ENCODE peak calls at places on chromosomes 7 and 10, in four cellular contexts. One of them, this sample, is unnamed.

GRCh38 chr7:79646278-79646677 is 192.8 kb upstream of the MAGI2 start:
- DNase-seq in colonic mucosa: no peak
- DNase-seq in Peyer's patch: no peak
- DNase-seq in CD8-positive, alpha-beta memory T cell: no peak
- DNase-seq in this sample: no peak

GRCh38 chr10:99656199-99657064 is 2.9 kb upstream of the ENTPD7 start:
- DNase-seq in colonic mucosa: no peak
- DNase-seq in Peyer's patch: no peak
- DNase-seq in CD8-positive, alpha-beta memory T cell: no peak
- DNase-seq in this sample: no peak

GRCh38 chr7:128041203-128041602 is 10.0 kb upstream of the LRRC4 start:
- DNase-seq in colonic mucosa: no peak
- DNase-seq in Peyer's patch: no peak
- DNase-seq in CD8-positive, alpha-beta memory T cell: no peak
- DNase-seq in this sample: no peak

GRCh38 chr7:100493476-100494264 is 9.9 kb downstream of the NYAP1 start:
- DNase-seq in colonic mucosa: no peak
- DNase-seq in Peyer's patch: peak; percentile 75
- DNase-seq in CD8-positive, alpha-beta memory T cell: peak; percentile 26
- DNase-seq in this sample: no peak

GRCh38 chr7:1979591-1980560 is 252.9 kb downstream of the MAD1L1 start:
- DNase-seq in colonic mucosa: no peak
- DNase-seq in Peyer's patch: peak; percentile 35
- DNase-seq in CD8-positive, alpha-beta memory T cell: no peak
- DNase-seq in this sample: no peak

GRCh38 chr10:27558612-27559020 is 54.5 kb downstream of the RAB18 start:
- DNase-seq in colonic mucosa: peak; percentile 69
- DNase-seq in Peyer's patch: no peak
- DNase-seq in CD8-positive, alpha-beta memory T cell: no peak
- DNase-seq in this sample: no peak

GRCh38 chr10:58820862-58821559 is 308.3 kb downstream of the BICC1 start:
- DNase-seq in colonic mucosa: no peak
- DNase-seq in Peyer's patch: no peak
- DNase-seq in CD8-positive, alpha-beta memory T cell: no peak
- DNase-seq in this sample: no peak

GRCh38 chr7:9785211-9785610 is 1188.5 kb upstream of the PHF14 start:
- DNase-seq in colonic mucosa: no peak
- DNase-seq in Peyer's patch: no peak
- DNase-seq in CD8-positive, alpha-beta memory T cell: no peak
- DNase-seq in this sample: no peak

GRCh38 chr7:158541330-158542010 is 46.2 kb downstream of the PTPRN2 start:
- DNase-seq in colonic mucosa: no peak
- DNase-seq in Peyer's patch: no peak
- DNase-seq in CD8-positive, alpha-beta memory T cell: no peak
- DNase-seq in this sample: no peak

GRCh38 chr10:31656820-31657470 is 271.7 kb downstream of the ARHGAP12 start:
- DNase-seq in colonic mucosa: no peak
- DNase-seq in Peyer's patch: no peak
- DNase-seq in CD8-positive, alpha-beta memory T cell: no peak
- DNase-seq in this sample: no peak

GRCh38 chr10:30092151-30092790 is 32.9 kb upstream of the JCAD start:
- DNase-seq in colonic mucosa: no peak
- DNase-seq in Peyer's patch: no peak
- DNase-seq in CD8-positive, alpha-beta memory T cell: no peak
- DNase-seq in this sample: no peak

GRCh38 chr7:155073922-155074321 is 3.8 kb downstream of the HTR5A start:
- DNase-seq in colonic mucosa: no peak
- DNase-seq in Peyer's patch: no peak
- DNase-seq in CD8-positive, alpha-beta memory T cell: no peak
- DNase-seq in this sample: no peak

GRCh38 chr10:86364551-86365345 is 1.8 kb downstream of the GRID1 start:
- DNase-seq in colonic mucosa: no peak
- DNase-seq in Peyer's patch: peak; percentile 47
- DNase-seq in CD8-positive, alpha-beta memory T cell: no peak
- DNase-seq in this sample: peak; percentile 63

GRCh38 chr10:7170626-7171322 is 240.1 kb downstream of the SFMBT2 start:
- DNase-seq in colonic mucosa: no peak
- DNase-seq in Peyer's patch: no peak
- DNase-seq in CD8-positive, alpha-beta memory T cell: no peak
- DNase-seq in this sample: no peak

GRCh38 chr7:66664590-66665293 is 36.1 kb downstream of the KCTD7 start:
- DNase-seq in colonic mucosa: no peak
- DNase-seq in Peyer's patch: no peak
- DNase-seq in CD8-positive, alpha-beta memory T cell: no peak
- DNase-seq in this sample: no peak

GRCh38 chr7:80231719-80232118 is 97.1 kb downstream of the GNAI1 start:
- DNase-seq in colonic mucosa: no peak
- DNase-seq in Peyer's patch: no peak
- DNase-seq in CD8-positive, alpha-beta memory T cell: no peak
- DNase-seq in this sample: no peak

GRCh38 chr7:21653623-21654022 is 110.8 kb downstream of the DNAH11 start:
- DNase-seq in colonic mucosa: no peak
- DNase-seq in Peyer's patch: no peak
- DNase-seq in CD8-positive, alpha-beta memory T cell: no peak
- DNase-seq in this sample: no peak

GRCh38 chr7:95723583-95724180 is 48.7 kb upstream of the DYNC1I1 start:
- DNase-seq in colonic mucosa: no peak
- DNase-seq in Peyer's patch: no peak
- DNase-seq in CD8-positive, alpha-beta memory T cell: no peak
- DNase-seq in this sample: no peak

GRCh38 chr10:79101560-79101971 is 32.8 kb downstream of the ZMIZ1 start:
- DNase-seq in colonic mucosa: no peak
- DNase-seq in Peyer's patch: no peak
- DNase-seq in CD8-positive, alpha-beta memory T cell: no peak
- DNase-seq in this sample: no peak
- H3K4me3 ChIP-seq in colonic mucosa: no peak overlapping the region
- H3K4me3 ChIP-seq in Peyer's patch: no peak overlapping the region
- H3K4me3 ChIP-seq in CD8-positive, alpha-beta memory T cell: no peak overlapping the region
- H3K4me3 ChIP-seq in this sample: peak overlapping the region; percentile 31

GRCh38 chr10:90872648-90873020 is 860 bp downstream of the RPP30 start:
- DNase-seq in colonic mucosa: no peak
- DNase-seq in Peyer's patch: no peak
- DNase-seq in CD8-positive, alpha-beta memory T cell: no peak
- DNase-seq in this sample: no peak
- H3K27ac ChIP-seq in colonic mucosa: no peak overlapping the region
- H3K27ac ChIP-seq in Peyer's patch: no peak overlapping the region
- H3K27ac ChIP-seq in CD8-positive, alpha-beta memory T cell: peak overlapping the region; percentile 34
- H3K27ac ChIP-seq in this sample: no peak overlapping the region

GRCh38 chr7:81691199-81691821 is 78.5 kb downstream of the HGF start:
- DNase-seq in colonic mucosa: no peak
- DNase-seq in Peyer's patch: no peak
- DNase-seq in CD8-positive, alpha-beta memory T cell: no peak
- DNase-seq in this sample: no peak
- H3K4me3 ChIP-seq in colonic mucosa: no peak overlapping the region
- H3K4me3 ChIP-seq in Peyer's patch: no peak overlapping the region
- H3K4me3 ChIP-seq in CD8-positive, alpha-beta memory T cell: no peak overlapping the region
- H3K4me3 ChIP-seq in this sample: no peak overlapping the region

DNA sequence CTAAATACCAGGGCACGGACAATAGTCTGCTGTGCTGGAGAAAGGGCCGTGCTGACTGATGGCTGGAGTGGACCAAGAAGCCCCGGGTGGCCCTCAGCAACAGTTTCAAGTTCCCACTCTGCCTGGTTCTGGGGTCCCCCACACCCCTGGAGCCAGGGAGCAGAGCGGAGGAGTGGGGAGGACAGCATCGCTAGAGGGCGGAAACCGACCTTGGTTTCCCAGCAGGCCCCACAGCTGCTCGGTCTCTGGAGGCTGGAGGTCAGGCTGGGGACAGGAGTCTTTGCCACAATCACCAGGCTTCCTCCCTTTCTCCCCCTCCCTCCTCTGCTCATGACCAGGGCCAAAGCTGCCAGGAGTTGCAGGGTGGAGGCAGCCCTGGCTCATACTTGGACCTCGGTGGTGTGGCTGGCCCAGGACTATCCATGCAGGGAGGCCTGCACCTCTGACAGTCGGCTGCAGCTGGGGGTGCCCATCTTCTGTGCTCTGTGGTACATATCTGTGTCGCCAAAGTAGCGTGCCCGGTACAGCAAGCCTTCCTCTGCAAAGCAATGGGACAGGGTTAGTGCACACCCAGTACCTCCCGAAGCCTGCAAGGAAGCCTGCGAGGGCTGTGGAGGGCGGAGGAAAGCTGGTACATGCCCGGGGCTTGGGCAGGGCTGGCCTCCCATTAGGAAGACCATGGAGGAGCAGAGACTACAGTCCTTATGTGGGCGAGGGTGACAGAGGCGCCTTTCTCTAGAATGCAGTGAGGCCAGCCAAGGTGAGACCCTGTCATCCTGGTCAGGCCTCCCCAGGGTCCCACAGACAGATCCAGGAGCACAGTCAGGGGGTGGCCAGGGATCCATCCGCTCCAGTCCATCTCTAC is 19.1 kb downstream of the DNAJB12 start:
- DNase-seq in colonic mucosa: peak; percentile 42
- DNase-seq in Peyer's patch: peak; percentile 61
- DNase-seq in CD8-positive, alpha-beta memory T cell: peak; percentile 27
- DNase-seq in this sample: peak; percentile 95
- H3K27ac ChIP-seq in colonic mucosa: peak overlapping the region; percentile 34
- H3K27ac ChIP-seq in Peyer's patch: peak overlapping the region; percentile 89
- H3K27ac ChIP-seq in CD8-positive, alpha-beta memory T cell: peak overlapping the region; percentile 77
- H3K27ac ChIP-seq in this sample: peak overlapping the region; percentile 88

GRCh38 chr7:121904120-121904519 is 31.2 kb downstream of the PTPRZ1 start:
- DNase-seq in colonic mucosa: no peak
- DNase-seq in Peyer's patch: no peak
- DNase-seq in CD8-positive, alpha-beta memory T cell: no peak
- DNase-seq in this sample: no peak

DNA sequence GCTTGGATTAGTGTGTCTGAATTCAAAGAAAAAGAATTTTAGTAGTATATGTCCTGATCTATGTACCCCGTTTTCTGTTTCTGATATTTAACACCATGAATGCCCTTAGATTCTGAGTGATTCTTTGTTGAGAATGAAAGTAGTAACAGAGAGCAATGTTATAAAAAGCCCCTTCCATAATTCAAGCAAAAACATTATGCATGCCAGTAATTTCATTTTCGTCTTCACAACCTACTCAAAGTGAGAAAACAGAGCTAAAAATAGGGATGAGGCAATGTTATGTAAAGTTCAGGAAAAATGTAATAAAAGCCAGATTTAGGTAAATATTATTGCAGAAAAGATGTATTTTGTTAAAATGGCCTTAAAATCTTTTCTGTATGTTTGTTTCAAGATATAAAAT is 28.1 kb downstream of the PTPRZ1 start:
- DNase-seq in colonic mucosa: no peak
- DNase-seq in Peyer's patch: no peak
- DNase-seq in CD8-positive, alpha-beta memory T cell: no peak
- DNase-seq in this sample: no peak
- H3K4me3 ChIP-seq in colonic mucosa: no peak overlapping the region
- H3K4me3 ChIP-seq in Peyer's patch: no peak overlapping the region
- H3K4me3 ChIP-seq in CD8-positive, alpha-beta memory T cell: no peak overlapping the region
- H3K4me3 ChIP-seq in this sample: no peak overlapping the region

GRCh38 chr10:94178475-94179251 is 184.1 kb downstream of the NOC3L start:
- DNase-seq in colonic mucosa: no peak
- DNase-seq in Peyer's patch: no peak
- DNase-seq in CD8-positive, alpha-beta memory T cell: no peak
- DNase-seq in this sample: no peak

GRCh38 chr10:94173594-94173993 is 179.9 kb downstream of the PLCE1 start:
- DNase-seq in colonic mucosa: no peak
- DNase-seq in Peyer's patch: no peak
- DNase-seq in CD8-positive, alpha-beta memory T cell: no peak
- DNase-seq in this sample: no peak

GRCh38 chr10:94172332-94172731 is 178.6 kb downstream of the PLCE1 start:
- DNase-seq in colonic mucosa: no peak
- DNase-seq in Peyer's patch: no peak
- DNase-seq in CD8-positive, alpha-beta memory T cell: no peak
- DNase-seq in this sample: no peak

GRCh38 chr10:94180576-94180975 is 182.2 kb downstream of the NOC3L start:
- DNase-seq in colonic mucosa: no peak
- DNase-seq in Peyer's patch: no peak
- DNase-seq in CD8-positive, alpha-beta memory T cell: no peak
- DNase-seq in this sample: no peak

DNA sequence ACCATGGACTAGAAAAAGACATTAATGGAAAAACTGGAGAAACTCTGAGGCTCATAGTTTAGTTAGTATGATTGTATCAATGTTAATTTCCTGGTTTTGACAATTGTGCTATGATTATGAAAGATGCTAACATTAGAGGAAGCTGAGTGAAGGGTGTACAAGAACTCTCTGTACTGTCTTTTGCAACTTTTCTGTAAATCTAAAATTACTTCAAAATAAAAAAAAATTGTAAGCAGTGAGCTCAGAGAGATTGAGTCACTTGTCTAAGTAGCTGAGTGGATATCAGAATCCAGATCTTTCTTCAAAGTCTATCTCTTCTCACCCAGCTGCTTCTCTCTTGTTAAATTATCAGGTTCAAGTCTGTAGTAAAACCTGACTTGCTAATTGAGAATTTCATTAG is 181.1 kb downstream of the PLCE1 start:
- DNase-seq in colonic mucosa: no peak
- DNase-seq in Peyer's patch: no peak
- DNase-seq in CD8-positive, alpha-beta memory T cell: no peak
- DNase-seq in this sample: no peak
- H3K27ac ChIP-seq in colonic mucosa: no peak overlapping the region
- H3K27ac ChIP-seq in Peyer's patch: no peak overlapping the region
- H3K27ac ChIP-seq in CD8-positive, alpha-beta memory T cell: no peak overlapping the region
- H3K27ac ChIP-seq in this sample: no peak overlapping the region

This sample was measured in coronary artery.